ENCODE peak calls at places on chromosomes 7 and 10, in ten cellular contexts. L is transverse colon, B is spleen, G is SK-N-SH, F is endothelial cell of umbilical vein, Q is K562, J is sigmoid colon, P is GM12878, N is breast epithelium, X is HCT116. T is an unnamed sample.

GRCh38 chr7:141646826-141647480 is 55.0 kb downstream of the DENND11 start:
- DNase-seq in N (no peak), B (no peak), L (no peak), F (no peak), J (no peak), G (no peak), P (no peak), X (no peak), Q (no peak), T (no peak)

GRCh38 chr7:158077441-158077840 is 510.2 kb downstream of the PTPRN2 start:
- DNase-seq in L (no peak), P (no peak), B (peak; percentile 55), Q (no peak), F (no peak), X (no peak), G (peak; percentile 23), J (no peak), N (no peak), T (no peak)

GRCh38 chr7:122311719-122312118 is 7.2 kb upstream of the FEZF1 start:
- DNase-seq in G (peak; percentile 45), Q (no peak), B (no peak), X (no peak), P (no peak), F (no peak), L (no peak), N (no peak), J (no peak), T (no peak)

GRCh38 chr10:47350671-47351640 is 2.8 kb downstream of the RBP3 start:
- DNase-seq in B (peak; percentile 66), G (no peak), Q (no peak), N (no peak), L (no peak), F (no peak), P (no peak), J (no peak), X (no peak), T (no peak)

GRCh38 chr7:95102662-95103061 is 195.3 kb downstream of the PPP1R9A start:
- DNase-seq in G (no peak), F (peak; percentile 25), B (no peak), X (no peak), J (no peak), L (no peak), N (no peak), Q (no peak), P (no peak), T (no peak)

GRCh38 chr7:142873871-142874270 is 11.7 kb downstream of the TRPV6 start:
- DNase-seq in B (no peak), L (no peak), N (no peak), F (no peak), X (no peak), P (no peak), Q (no peak), G (no peak), J (no peak), T (no peak)

GRCh38 chr10:127922675-127923366 is 15.9 kb downstream of the PTPRE start:
- DNase-seq in L (peak; percentile 27), J (peak; percentile 82), B (no peak), P (no peak), Q (no peak), X (peak; percentile 83), G (peak; percentile 54), F (peak; percentile 74), N (peak; percentile 87), T (no peak)

GRCh38 chr10:49187950-49188761 is at the start of gene TMEM273:
- DNase-seq in G (no peak), L (peak; percentile 68), X (no peak), Q (peak; percentile 53), B (peak; percentile 94), N (no peak), P (peak; percentile 73), J (peak; percentile 85), F (peak; percentile 32), T (peak; percentile 93)

GRCh38 chr10:46033602-46034011 is 3.2 kb upstream of the NCOA4 start:
- DNase-seq in Q (no peak), X (no peak), F (peak; percentile 79), L (no peak), P (no peak), B (no peak), J (no peak), N (peak; percentile 61), G (no peak), T (no peak)

GRCh38 chr7:48253020-48253419 is 81.8 kb downstream of the ABCA13 start:
- DNase-seq in G (no peak), P (no peak), L (no peak), X (no peak), N (no peak), F (no peak), J (no peak), B (no peak), Q (no peak), T (no peak)
- TF ChIP-seq POLR2AphosphoS5 in G (no peak), P (no peak), L (no peak), X (no peak), N (no peak), F (no peak), J (no peak), B (no peak), Q (no peak), T (no peak)

GRCh38 chr10:124691448-124692435 is 52.4 kb downstream of the FAM53B start:
- DNase-seq in Q (no peak), P (no peak), G (no peak), J (no peak), L (no peak), N (no peak), B (peak; percentile 70), X (no peak), F (no peak), T (no peak)
- H3K4me1 ChIP-seq in Q (peaks cover 51% of the 10 kb centered on the region), P (peaks cover 60% of the 10 kb centered on the region), G (no peaks in the 10 kb centered on the region), J (peaks cover 42% of the 10 kb centered on the region), L (no peaks in the 10 kb centered on the region), N (no peaks in the 10 kb centered on the region), B (peaks cover 38% of the 10 kb centered on the region), X (no peaks in the 10 kb centered on the region), F (peaks cover 4% of the 10 kb centered on the region), T (peaks cover 70% of the 10 kb centered on the region)

DNA sequence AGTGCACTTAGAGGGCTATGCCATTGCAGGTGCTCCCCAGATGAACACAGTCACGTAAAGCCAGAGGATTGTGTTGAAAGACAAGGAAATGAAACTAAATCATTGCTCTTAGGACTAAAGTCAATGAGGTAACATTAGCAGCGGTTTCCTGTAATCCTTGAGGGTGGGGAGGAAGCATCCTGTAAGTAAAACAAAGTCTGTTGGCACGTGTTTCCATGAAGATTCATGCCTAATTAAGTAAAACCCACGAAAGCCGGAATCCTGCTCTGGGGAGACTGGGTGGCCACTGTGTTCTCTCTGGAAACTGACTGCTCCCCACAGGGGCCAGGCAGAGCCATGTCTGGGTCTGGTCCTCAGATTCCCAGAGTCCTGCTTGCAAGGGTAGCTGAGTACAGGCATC is 18.3 kb downstream of the STEAP1B start:
- DNase-seq in B (no peak), P (peak; percentile 28), F (peak; percentile 79), N (no peak), G (no peak), L (no peak), J (no peak), Q (no peak), X (no peak), T (no peak)
- TF ChIP-seq POLR2AphosphoS5 in B (no peak), P (no peak), F (no peak), N (no peak), G (no peak), L (no peak), J (peak; percentile 20), Q (no peak), X (no peak), T (no peak)

GRCh38 chr10:72044417-72045041 is 43.8 kb downstream of the SPOCK2 start:
- DNase-seq in G (peak; percentile 70), J (peak; percentile 85), N (peak; percentile 74), Q (no peak), B (no peak), X (no peak), F (peak; percentile 52), L (no peak), P (no peak), T (no peak)

GRCh38 chr10:72039377-72039776 is 49.0 kb downstream of the SPOCK2 start:
- DNase-seq in G (no peak), X (no peak), F (no peak), P (no peak), J (no peak), B (no peak), N (no peak), Q (no peak), L (no peak), T (no peak)

GRCh38 chr10:72038458-72039001 is 49.8 kb downstream of the SPOCK2 start:
- DNase-seq in Q (no peak), N (no peak), B (no peak), J (no peak), F (no peak), L (no peak), X (no peak), P (no peak), G (no peak), T (no peak)

GRCh38 chr10:72043016-72043834 is 45.1 kb downstream of the SPOCK2 start:
- DNase-seq in G (no peak), L (no peak), F (no peak), Q (no peak), B (no peak), P (no peak), X (no peak), N (no peak), J (no peak), T (no peak)

DNA sequence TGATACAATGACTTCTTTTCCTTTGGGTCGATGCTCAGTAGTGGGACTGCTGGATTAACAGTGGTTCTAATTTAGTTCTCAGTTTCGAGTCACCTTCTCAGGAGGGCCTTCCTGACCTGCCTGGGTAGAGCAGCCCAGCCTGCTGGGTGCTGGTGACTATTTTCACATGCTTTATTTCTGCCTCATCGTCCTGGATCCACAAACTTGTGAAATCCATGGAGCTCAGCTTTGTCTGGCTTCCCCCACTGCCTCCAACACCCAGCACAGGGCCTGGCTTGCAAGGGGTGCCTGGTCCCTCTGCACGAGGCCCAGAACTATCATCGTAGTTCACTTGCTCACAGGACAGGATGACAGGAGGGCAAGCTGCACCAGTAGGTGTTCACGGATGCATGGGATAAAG is 46.9 kb downstream of the SPOCK2 start:
- DNase-seq in P (no peak), G (no peak), Q (no peak), L (no peak), F (no peak), B (no peak), J (no peak), X (no peak), N (no peak), T (no peak)
- H3K4me1 ChIP-seq in P (no peaks in the 10 kb centered on the region), G (no peaks in the 10 kb centered on the region), Q (peaks cover 7% of the 10 kb centered on the region), L (no peaks in the 10 kb centered on the region), F (no peaks in the 10 kb centered on the region), B (no peaks in the 10 kb centered on the region), J (peaks cover 12% of the 10 kb centered on the region), X (no peaks in the 10 kb centered on the region), N (peaks cover 12% of the 10 kb centered on the region), T (no peaks in the 10 kb centered on the region)

GRCh38 chr10:116466715-116467422 is 39.2 kb downstream of the PNLIPRP3 start:
- DNase-seq in N (no peak), L (no peak), Q (no peak), G (no peak), X (no peak), P (no peak), J (no peak), F (no peak), B (no peak), T (no peak)
- TF ChIP-seq POLR2AphosphoS5 in N (no peak), L (no peak), Q (no peak), G (no peak), X (no peak), P (no peak), J (no peak), F (no peak), B (no peak), T (no peak)

T was measured in esophagus muscularis mucosa.